ENCODE peak calls at places on chromosome 2, in four cellular contexts. Z is left lung, H is fibroblast of lung, E is foreskin fibroblast. U is an unnamed sample.

GRCh38 chr2:206716607-206717006 is 1.6 kb downstream of the DYTN start:
- DNase-seq in Z (no peak), H (no peak), E (no peak), U (no peak)

GRCh38 chr2:17877811-17878221 is 651 bp upstream of the KCNS3 start:
- DNase-seq in Z (no peak), H (no peak), E (no peak), U (peak)

GRCh38 chr2:227415538-227416424 is 28.0 kb upstream of the SCYGR1 start:
- DNase-seq in Z (peak), H (peak), E (peak), U (peak)

GRCh38 chr2:61750624-61751023 is 103.2 kb downstream of the FAM161A start:
- DNase-seq in Z (no peak), H (peak), E (peak), U (peak)

GRCh38 chr2:19235308-19235707 is 123.1 kb downstream of the OSR1 start:
- DNase-seq in Z (no peak), H (peak), E (peak), U (peak)

GRCh38 chr2:46315103-46315890 is 18.1 kb downstream of the EPAS1 start:
- DNase-seq in Z (peak), H (peak), E (peak), U (peak)

GRCh38 chr2:74843371-74844298 is 9.7 kb downstream of the HK2 start:
- DNase-seq in Z (no peak), H (peak), E (peak), U (peak)

GRCh38 chr2:16031848-16032159 is 91.5 kb downstream of the MYCN start:
- DNase-seq in Z (peak), H (no peak), E (no peak), U (no peak)

GRCh38 chr2:135820003-135820618 is 16.9 kb downstream of the LCT start:
- DNase-seq in Z (no peak), H (no peak), E (peak), U (no peak)

GRCh38 chr2:234861841-234862735 is 89.7 kb upstream of the SH3BP4 start:
- DNase-seq in Z (no peak), H (no peak), E (no peak), U (peak)

GRCh38 chr2:227325056-227325823 is at the start of gene MFF:
- DNase-seq in Z (peak), H (peak), E (peak), U (peak)

GRCh38 chr2:152523091-152523490 is 188.1 kb downstream of the FMNL2 start:
- DNase-seq in Z (no peak), H (peak), E (peak), U (peak)

GRCh38 chr2:84894131-84894586 is 11.3 kb upstream of the TMSB10 start:
- DNase-seq in Z (no peak), H (no peak), E (no peak), U (no peak)

GRCh38 chr2:54052825-54053718 is 62.3 kb upstream of the ACYP2 start:
- DNase-seq in Z (no peak), H (no peak), E (no peak), U (no peak)

GRCh38 chr2:235302263-235302662 is 191.6 kb upstream of the AGAP1 start:
- DNase-seq in Z (no peak), H (no peak), E (no peak), U (no peak)

GRCh38 chr2:27501042-27501441 is 4.4 kb downstream of the GCKR start:
- DNase-seq in Z (no peak), H (no peak), E (no peak), U (no peak)

GRCh38 chr2:240972636-240973521 is 25.5 kb upstream of the SNED1 start:
- DNase-seq in Z (no peak), H (no peak), E (peak), U (peak)

GRCh38 chr2:231545105-231545902 is 15.1 kb upstream of the NMUR1 start:
- DNase-seq in Z (peak), H (peak), E (no peak), U (peak)

DNA sequence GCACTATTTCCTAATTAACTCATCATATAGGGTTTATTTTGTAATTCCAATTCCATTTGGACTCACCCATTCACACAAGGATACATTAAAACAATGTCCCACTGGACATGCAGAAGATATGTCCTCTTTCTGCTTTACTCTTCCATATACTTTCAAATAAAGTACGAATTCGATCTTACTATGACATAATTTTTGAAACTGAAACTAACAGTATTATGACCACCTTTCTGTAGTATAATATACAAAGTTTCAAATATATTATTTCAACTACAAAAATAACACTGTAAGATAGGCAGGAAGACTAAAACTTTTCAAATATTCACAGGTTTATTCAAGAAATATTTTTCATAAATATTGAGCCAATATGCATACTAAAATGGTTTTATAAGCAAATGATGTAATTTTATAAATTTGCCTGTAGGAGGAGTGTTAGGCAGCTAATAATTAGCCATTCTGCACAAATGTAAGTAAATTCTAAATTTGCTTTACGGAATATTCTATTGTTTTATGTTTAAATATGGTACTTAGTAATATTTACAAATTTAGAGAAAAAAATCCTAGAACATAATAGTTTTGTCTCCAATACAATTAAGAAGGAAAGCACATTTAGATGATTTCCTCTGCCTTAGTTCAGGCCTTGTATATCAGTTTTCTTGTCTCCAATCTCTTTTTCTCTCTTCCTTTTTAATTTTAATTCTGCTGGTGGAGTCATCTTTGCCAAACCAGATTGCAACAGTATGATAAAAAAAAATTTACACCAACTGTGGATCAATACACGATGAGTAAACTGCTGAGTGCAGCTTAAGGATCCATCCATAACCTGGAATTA is 85.9 kb downstream of the CERKL start:
- DNase-seq in Z (no peak), H (peak), E (no peak), U (peak)
- TF ChIP-seq CTCF in Z (no peak), H (peak), E (peak), U (peak)

DNA sequence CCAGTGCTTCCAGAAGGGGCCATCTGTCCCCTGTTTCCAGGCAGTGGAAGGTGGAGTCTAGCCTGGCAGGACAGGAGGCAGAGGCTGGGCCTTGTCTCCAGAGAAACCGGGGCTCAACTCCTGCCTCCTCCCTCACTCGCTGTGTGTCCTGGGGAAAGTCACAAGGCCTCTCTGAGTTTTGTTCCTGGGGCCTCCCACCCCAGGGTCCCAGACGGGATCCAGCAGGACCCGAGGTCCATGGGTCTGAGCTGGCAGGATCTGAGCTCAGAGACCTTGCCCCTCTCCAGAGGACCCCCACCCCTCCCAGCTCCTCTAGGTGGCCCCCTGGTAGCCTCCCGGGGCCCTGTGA is 72.2 kb upstream of the TAF1B start:
- DNase-seq in Z (no peak), H (no peak), E (no peak), U (no peak)
- TF ChIP-seq CTCF in Z (no peak), H (no peak), E (no peak), U (no peak)

GRCh38 chr2:169694894-169695260 is 608 bp downstream of the PHOSPHO2 start:
- DNase-seq in Z (no peak), H (no peak), E (no peak), U (no peak)

GRCh38 chr2:169696381-169696780 is 2.1 kb downstream of the PHOSPHO2 start:
- DNase-seq in Z (no peak), H (no peak), E (no peak), U (no peak)

GRCh38 chr2:169690958-169691357 is 3.2 kb downstream of the CFAP210 start:
- DNase-seq in Z (no peak), H (no peak), E (no peak), U (no peak)

GRCh38 chr2:169694113-169694893 is at the start of the genes CFAP210 and PHOSPHO2:
- DNase-seq in Z (peak), H (peak), E (peak), U (peak)

DNA sequence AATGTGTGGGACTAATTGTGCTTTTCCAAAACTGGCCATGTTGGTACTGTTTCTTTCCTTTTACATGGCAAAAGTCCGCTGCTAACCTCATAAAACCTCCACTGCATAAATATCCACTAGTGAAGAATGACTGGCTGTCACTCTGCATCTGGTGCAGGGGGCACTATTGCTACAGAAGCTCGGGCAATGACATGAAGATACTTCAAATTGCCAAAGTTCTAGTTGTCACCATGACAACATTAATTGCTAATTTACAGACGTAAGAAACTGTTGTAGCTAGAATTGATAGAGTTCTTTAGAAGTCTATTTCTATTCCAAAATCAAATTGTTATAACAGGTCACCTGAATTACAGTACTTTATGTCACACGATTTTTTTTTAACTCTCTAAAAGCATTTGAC is 861 bp downstream of the CFAP210 start:
- DNase-seq in Z (no peak), H (no peak), E (no peak), U (no peak)
- TF ChIP-seq CTCF in Z (no peak), H (no peak), E (no peak), U (no peak)

GRCh38 chr2:125730921-125731320 is 925.0 kb upstream of the GYPC start:
- DNase-seq in Z (no peak), H (no peak), E (no peak), U (no peak)
- TF ChIP-seq CTCF in Z (no peak), H (no peak), E (no peak), U (no peak)

GRCh38 chr2:3170792-3171455 is 206.7 kb downstream of the EIPR1 start:
- DNase-seq in Z (no peak), H (no peak), E (no peak), U (no peak)

GRCh38 chr2:3172265-3172935 is 205.2 kb downstream of the EIPR1 start:
- DNase-seq in Z (no peak), H (no peak), E (no peak), U (no peak)

GRCh38 chr2:3171564-3172264 is 205.9 kb downstream of the EIPR1 start:
- DNase-seq in Z (no peak), H (no peak), E (no peak), U (no peak)

GRCh38 chr2:3168230-3168891 is 209.3 kb downstream of the EIPR1 start:
- DNase-seq in Z (no peak), H (peak), E (peak), U (peak)

GRCh38 chr2:3169106-3169870 is 208.3 kb downstream of the EIPR1 start:
- DNase-seq in Z (no peak), H (peak), E (peak), U (peak)
- TF ChIP-seq CTCF in Z (no peak), H (no peak), E (no peak), U (no peak)

GRCh38 chr2:224887159-224887558 is 155.1 kb downstream of the DOCK10 start:
- DNase-seq in Z (no peak), H (peak), E (peak), U (peak)
- TF ChIP-seq CTCF in Z (no peak), H (peak), E (peak), U (peak)

GRCh38 chr2:128486640-128487375 is 168.1 kb upstream of the HS6ST1 start:
- DNase-seq in Z (no peak), H (no peak), E (no peak), U (no peak)
- TF ChIP-seq CTCF in Z (no peak), H (no peak), E (no peak), U (no peak)

DNA sequence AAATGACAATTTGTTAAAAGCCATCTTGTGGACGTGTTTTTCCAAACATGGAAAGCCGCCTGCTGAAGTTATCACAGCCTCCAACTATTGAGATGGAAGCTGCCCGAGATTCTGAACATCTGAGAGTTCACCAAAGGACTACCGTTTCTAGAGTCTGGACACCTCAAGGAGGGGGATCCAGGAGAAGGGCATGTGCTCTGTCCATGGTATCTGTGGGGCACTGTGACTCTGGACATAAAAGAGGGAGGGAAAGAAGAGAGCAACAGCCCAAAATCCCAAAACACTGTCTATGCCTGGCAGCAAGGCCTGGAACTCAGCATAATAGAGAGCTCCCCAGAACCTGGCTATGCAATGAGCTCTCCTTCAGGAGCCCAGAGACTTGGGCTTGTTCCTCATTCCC is 319.9 kb downstream of the EN1 start:
- DNase-seq in Z (no peak), H (no peak), E (no peak), U (peak)
- TF ChIP-seq CTCF in Z (no peak), H (no peak), E (no peak), U (no peak)

U was measured in fibroblast of the aortic adventitia.